ENCODE peak calls at places on chromosomes 7 and 10, in four cellular contexts. One of them, this sample, is unnamed.

GRCh38 chr7:135447783-135448182 is 62.1 kb downstream of the CNOT4 start:
- DNase-seq in GM20000: no peak
- DNase-seq in stimulated activated CD4-positive, alpha-beta T cell treated with anti-CD3 and anti-CD28 coated beads, Interleukin-2, amount 100 ng/mL, for 4 hours: no peak
- DNase-seq in C1 segment of cervical spinal cord: no peak
- DNase-seq in this sample: no peak

GRCh38 chr10:88386204-88386877 is 196.8 kb downstream of the RNLS start:
- DNase-seq in stimulated activated CD4-positive, alpha-beta T cell treated with anti-CD3 and anti-CD28 coated beads, Interleukin-2, amount 100 ng/mL, for 4 hours: no peak
- DNase-seq in GM20000: peak
- DNase-seq in C1 segment of cervical spinal cord: no peak
- DNase-seq in this sample: peak

GRCh38 chr10:83343676-83344075 is 795.6 kb upstream of the GHITM start:
- DNase-seq in GM20000: no peak
- DNase-seq in stimulated activated CD4-positive, alpha-beta T cell treated with anti-CD3 and anti-CD28 coated beads, Interleukin-2, amount 100 ng/mL, for 4 hours: no peak
- DNase-seq in C1 segment of cervical spinal cord: no peak
- DNase-seq in this sample: no peak

GRCh38 chr7:25073451-25073850 is 51.6 kb downstream of the CYCS start:
- DNase-seq in GM20000: no peak
- DNase-seq in C1 segment of cervical spinal cord: no peak
- DNase-seq in stimulated activated CD4-positive, alpha-beta T cell treated with anti-CD3 and anti-CD28 coated beads, Interleukin-2, amount 100 ng/mL, for 4 hours: no peak
- DNase-seq in this sample: no peak

GRCh38 chr7:42236266-42237161 is 495 bp downstream of the GLI3 start:
- DNase-seq in stimulated activated CD4-positive, alpha-beta T cell treated with anti-CD3 and anti-CD28 coated beads, Interleukin-2, amount 100 ng/mL, for 4 hours: no peak
- DNase-seq in C1 segment of cervical spinal cord: no peak
- DNase-seq in GM20000: peak
- DNase-seq in this sample: no peak

GRCh38 chr10:47408606-47409005 is 24.5 kb upstream of the ZNF488 start:
- DNase-seq in C1 segment of cervical spinal cord: no peak
- DNase-seq in GM20000: no peak
- DNase-seq in stimulated activated CD4-positive, alpha-beta T cell treated with anti-CD3 and anti-CD28 coated beads, Interleukin-2, amount 100 ng/mL, for 4 hours: no peak
- DNase-seq in this sample: no peak

GRCh38 chr7:102860351-102860811 is 52.4 kb upstream of the LRRC17 start:
- DNase-seq in stimulated activated CD4-positive, alpha-beta T cell treated with anti-CD3 and anti-CD28 coated beads, Interleukin-2, amount 100 ng/mL, for 4 hours: no peak
- DNase-seq in GM20000: no peak
- DNase-seq in C1 segment of cervical spinal cord: no peak
- DNase-seq in this sample: no peak

GRCh38 chr7:84612976-84613375 is 418.4 kb upstream of the SEMA3A start:
- DNase-seq in C1 segment of cervical spinal cord: no peak
- DNase-seq in stimulated activated CD4-positive, alpha-beta T cell treated with anti-CD3 and anti-CD28 coated beads, Interleukin-2, amount 100 ng/mL, for 4 hours: no peak
- DNase-seq in GM20000: no peak
- DNase-seq in this sample: no peak

GRCh38 chr7:65477326-65477725 is 103.7 kb downstream of the ZNF92 start:
- DNase-seq in stimulated activated CD4-positive, alpha-beta T cell treated with anti-CD3 and anti-CD28 coated beads, Interleukin-2, amount 100 ng/mL, for 4 hours: no peak
- DNase-seq in GM20000: no peak
- DNase-seq in C1 segment of cervical spinal cord: no peak
- DNase-seq in this sample: peak

GRCh38 chr10:13776861-13777301 is 190.1 kb downstream of the PRPF18 start:
- DNase-seq in C1 segment of cervical spinal cord: no peak
- DNase-seq in stimulated activated CD4-positive, alpha-beta T cell treated with anti-CD3 and anti-CD28 coated beads, Interleukin-2, amount 100 ng/mL, for 4 hours: no peak
- DNase-seq in GM20000: peak
- DNase-seq in this sample: peak

GRCh38 chr10:69692891-69693290 is 62.8 kb downstream of the FAM241B start:
- DNase-seq in stimulated activated CD4-positive, alpha-beta T cell treated with anti-CD3 and anti-CD28 coated beads, Interleukin-2, amount 100 ng/mL, for 4 hours: no peak
- DNase-seq in C1 segment of cervical spinal cord: no peak
- DNase-seq in GM20000: no peak
- DNase-seq in this sample: no peak

This sample was measured in GM12865.